ENCODE peak calls at places on chromosome 4, in nine cellular contexts. B is A172; R is activated CD4-positive, alpha-beta T cell treated with anti-CD3 and anti-CD28 coated beads for 1 hour; Y is ELR; J is MV-4-11; C is ACHN; Q is HuH-7; M is iris pigment epithelial cell; V is activated CD4-positive, alpha-beta memory T cell treated with anti-CD3 and anti-CD28 coated beads for 36 hours. W is an unnamed sample.

GRCh38 chr4:2932951-2933565 is 30.1 kb downstream of the NOP14 start:
- DNase-seq in C (no peak), B (no peak), J (peak; percentile 44), Y (no peak), Q (no peak), M (no peak), R (no peak), V (peak; percentile 68), W (no peak)

GRCh38 chr4:157217708-157218107 is 2.8 kb upstream of the GRIA2 start:
- DNase-seq in Q (peak; percentile 36), M (peak; percentile 24), C (peak; percentile 45), R (no peak), V (no peak), Y (peak; percentile 41), J (peak; percentile 15), B (peak; percentile 10), W (no peak)

GRCh38 chr4:8369426-8370105 is 71.0 kb downstream of the ACOX3 start:
- DNase-seq in B (no peak), R (no peak), Q (no peak), C (no peak), J (no peak), V (no peak), Y (no peak), M (no peak), W (no peak)

GRCh38 chr4:5098176-5098575 is 46.9 kb downstream of the STK32B start:
- DNase-seq in M (no peak), R (no peak), J (no peak), Y (peak; percentile 19), V (no peak), C (no peak), B (no peak), Q (no peak), W (no peak)

GRCh38 chr4:82431026-82431745 is 796 bp downstream of the ENOPH1 start:
- DNase-seq in Q (peak; percentile 22), V (peak; percentile 58), M (peak; percentile 42), Y (peak; percentile 54), B (no peak), C (peak; percentile 52), J (no peak), R (peak; percentile 37), W (no peak)

GRCh38 chr4:77510367-77510766 is 95.3 kb upstream of the CXCL13 start:
- DNase-seq in J (no peak), B (no peak), R (no peak), C (no peak), M (no peak), Y (no peak), Q (no peak), V (no peak), W (no peak)

GRCh38 chr4:83582289-83582756 is 46.4 kb downstream of the GPAT3 start:
- DNase-seq in V (no peak), Q (no peak), C (peak; percentile 27), B (peak; percentile 30), R (no peak), J (peak; percentile 57), Y (no peak), M (no peak), W (no peak)

GRCh38 chr4:101346562-101347266 is 612 bp downstream of the PPP3CA start:
- DNase-seq in Y (peak; percentile 62), R (peak; percentile 49), Q (peak; percentile 23), M (peak; percentile 73), B (peak; percentile 22), C (peak; percentile 59), J (peak; percentile 46), V (peak; percentile 66), W (peak; percentile 69)

GRCh38 chr4:158996669-158997074 is 106.2 kb upstream of the RAPGEF2 start:
- DNase-seq in Y (peak; percentile 98), B (peak; percentile 97), R (no peak), J (no peak), M (peak; percentile 95), Q (no peak), C (peak; percentile 97), V (no peak), W (no peak)

GRCh38 chr4:15482842-15483241 is 13.2 kb downstream of the CC2D2A start:
- DNase-seq in J (no peak), Y (no peak), B (no peak), V (no peak), Q (no peak), C (no peak), M (peak; percentile 37), R (no peak), W (no peak)

GRCh38 chr4:48109413-48110263 is 24.4 kb downstream of the TXK start:
- DNase-seq in J (peak; percentile 28), V (no peak), Q (peak; percentile 46), B (peak; percentile 46), R (no peak), Y (peak; percentile 67), M (peak; percentile 47), C (peak; percentile 67), W (no peak)

GRCh38 chr4:28973591-28974350 is 1746.4 kb upstream of the PCDH7 start:
- DNase-seq in C (no peak), V (no peak), Y (peak; percentile 69), Q (no peak), M (peak; percentile 43), J (no peak), R (no peak), B (peak; percentile 17), W (no peak)

GRCh38 chr4:142858965-142859364 is 12.9 kb upstream of the INPP4B start:
- DNase-seq in C (no peak), Q (no peak), J (no peak), B (no peak), Y (no peak), M (no peak), R (no peak), V (no peak), W (no peak)

GRCh38 chr4:18860836-18861530 is 839.4 kb upstream of the LCORL start:
- DNase-seq in M (no peak), V (no peak), J (no peak), C (no peak), R (no peak), B (no peak), Y (no peak), Q (no peak), W (no peak)

GRCh38 chr4:123278755-123279154 is 117.8 kb upstream of the SPRY1 start:
- DNase-seq in V (no peak), Q (no peak), B (no peak), J (no peak), C (no peak), R (no peak), Y (peak; percentile 50), M (peak; percentile 36), W (no peak)

GRCh38 chr4:75605928-75606327 is 24.4 kb downstream of the CDKL2 start:
- DNase-seq in Q (no peak), M (peak; percentile 3), J (no peak), Y (peak; percentile 2), V (no peak), B (no peak), R (no peak), C (no peak), W (no peak)

GRCh38 chr4:126776361-126776760 is 856.4 kb upstream of the INTU start:
- DNase-seq in B (no peak), C (no peak), Q (no peak), R (no peak), J (no peak), Y (no peak), V (no peak), M (no peak), W (no peak)

GRCh38 chr4:26150948-26151347 is 169.9 kb upstream of the RBPJ start:
- DNase-seq in Q (no peak), B (peak; percentile 17), Y (peak; percentile 81), V (peak; percentile 79), J (peak; percentile 94), C (no peak), R (no peak), M (peak; percentile 51), W (no peak)

GRCh38 chr4:67770422-67770821 is 16.2 kb upstream of the GNRHR start:
- DNase-seq in Y (no peak), M (no peak), Q (no peak), B (no peak), V (no peak), R (no peak), C (no peak), J (no peak), W (no peak)

GRCh38 chr4:121034010-121034409 is 38.3 kb downstream of the NDNF start:
- DNase-seq in Y (no peak), C (no peak), J (peak; percentile 86), M (peak; percentile 70), R (no peak), Q (no peak), B (peak; percentile 27), V (no peak), W (peak; percentile 30)